ENCODE peak calls at places on chromosomes 11 and 22, in five cellular contexts. One of them, this sample, is unnamed.
A peak's percentile ranks its signal among the peaks of the same experiment; 100 is the strongest.

GRCh38 chr11:63764712-63765631 is 3.6 kb downstream of the ZFTA start:
- DNase-seq in EL: no peak
- DNase-seq in heart right ventricle: peak; percentile 14
- DNase-seq in mucosa of gallbladder: peak; percentile 71
- DNase-seq in NCI-H1048: no peak
- DNase-seq in this sample: no peak

GRCh38 chr22:47433627-47434026 is 671.2 kb downstream of the TBC1D22A start:
- DNase-seq in EL: no peak
- DNase-seq in heart right ventricle: no peak
- DNase-seq in mucosa of gallbladder: no peak
- DNase-seq in NCI-H1048: no peak
- DNase-seq in this sample: no peak

GRCh38 chr11:34339149-34340064 is 18.4 kb downstream of the ABTB2 start:
- DNase-seq in EL: no peak
- DNase-seq in heart right ventricle: no peak
- DNase-seq in mucosa of gallbladder: no peak
- DNase-seq in NCI-H1048: no peak
- DNase-seq in this sample: no peak

GRCh38 chr11:80733776-80734175 is 1292.9 kb upstream of the TENM4 start:
- DNase-seq in EL: no peak
- DNase-seq in heart right ventricle: no peak
- DNase-seq in mucosa of gallbladder: no peak
- DNase-seq in NCI-H1048: no peak
- DNase-seq in this sample: no peak

GRCh38 chr22:23673826-23674690 is 16.8 kb upstream of the RGL4 start:
- DNase-seq in EL: no peak
- DNase-seq in heart right ventricle: no peak
- DNase-seq in mucosa of gallbladder: no peak
- DNase-seq in NCI-H1048: no peak
- DNase-seq in this sample: no peak

GRCh38 chr11:122204206-122204605 is 88.2 kb upstream of the BLID start:
- DNase-seq in EL: no peak
- DNase-seq in heart right ventricle: no peak
- DNase-seq in mucosa of gallbladder: no peak
- DNase-seq in NCI-H1048: no peak
- DNase-seq in this sample: peak; percentile 40

GRCh38 chr11:47236482-47236881 is 12.1 kb downstream of the ACP2 start:
- DNase-seq in EL: peak; percentile 65
- DNase-seq in heart right ventricle: no peak
- DNase-seq in mucosa of gallbladder: no peak
- DNase-seq in NCI-H1048: no peak
- DNase-seq in this sample: no peak

GRCh38 chr11:46236918-46237247 is 40.6 kb upstream of the CREB3L1 start:
- DNase-seq in EL: no peak
- DNase-seq in heart right ventricle: no peak
- DNase-seq in mucosa of gallbladder: no peak
- DNase-seq in NCI-H1048: no peak
- DNase-seq in this sample: no peak

GRCh38 chr11:60251485-60252207 is 8.7 kb upstream of the MS4A4E start:
- DNase-seq in EL: no peak
- DNase-seq in heart right ventricle: no peak
- DNase-seq in mucosa of gallbladder: no peak
- DNase-seq in NCI-H1048: no peak
- DNase-seq in this sample: peak; percentile 17

This sample was measured in GM03348.